ENCODE peak calls at places on chromosomes 3 and 15, in nine cellular contexts. U is T follicular helper cell; R is NCI-H1092; I is activated effector memory CD4-positive, alpha-beta T cell treated with anti-CD3 and anti-CD28 coated beads, Interleukin-2, amount 50 U/mL, for 16 hours; V is mesendoderm; C is T-helper 2 cell; S is AG04449; F is heart left ventricle; E is activated T-helper 1 cell treated with anti-CD3 and anti-CD28 coated beads, Interleukin-12 subunit alpha, Interleukin-12 subunit beta, Interleukin-2, Interleukin-4 antibody, amounts not matched to agents 30 ng/mL and 10 ng/mL and 1 ng/mL, durations not matched to agents 14 hours and 24 hours and 36 hours. G is an unnamed sample.

GRCh38 chr15:42832577-42832976 is 88.0 kb downstream of the TTBK2 start:
- DNase-seq in U (no peak), R (no peak), I (no peak), V (no peak), C (no peak), S (peak), F (no peak), E (no peak), G (no peak)

GRCh38 chr15:100200287-100200772 is 141.4 kb downstream of the ADAMTS17 start:
- DNase-seq in U (no peak), R (no peak), I (no peak), V (no peak), C (peak), S (no peak), F (no peak), E (no peak), G (no peak)

GRCh38 chr3:127206154-127206553 is 13.2 kb downstream of the PRR23E start:
- DNase-seq in U (no peak), R (no peak), I (no peak), V (no peak), C (no peak), S (no peak), F (no peak), E (no peak), G (peak)

GRCh38 chr3:72453686-72454085 is 394.6 kb downstream of the SHQ1 start:
- DNase-seq in U (no peak), R (no peak), I (no peak), V (no peak), C (no peak), S (no peak), F (no peak), E (no peak), G (no peak)

GRCh38 chr15:42063122-42063848 is 31.1 kb downstream of the PLA2G4D start:
- DNase-seq in U (no peak), R (no peak), I (no peak), V (no peak), C (no peak), S (no peak), F (no peak), E (no peak), G (no peak)

GRCh38 chr15:22947101-22948000 is 32.8 kb downstream of the CYFIP1 start:
- DNase-seq in U (no peak), R (no peak), I (no peak), V (no peak), C (no peak), S (no peak), F (no peak), E (no peak), G (no peak)

GRCh38 chr3:197580253-197580691 is 24.5 kb upstream of the BDH1 start:
- DNase-seq in U (no peak), R (no peak), I (no peak), V (no peak), C (no peak), S (no peak), F (no peak), E (no peak), G (no peak)

GRCh38 chr3:178436773-178437172 is 99.5 kb upstream of the KCNMB2 start:
- DNase-seq in U (no peak), R (no peak), I (no peak), V (peak), C (no peak), S (no peak), F (no peak), E (no peak), G (no peak)

GRCh38 chr3:174417568-174417967 is 441.6 kb upstream of the NAALADL2 start:
- DNase-seq in U (no peak), R (no peak), I (no peak), V (no peak), C (no peak), S (no peak), F (no peak), E (no peak), G (no peak)

GRCh38 chr3:65439641-65440040 is 599.1 kb downstream of the MAGI1 start:
- DNase-seq in U (no peak), R (peak), I (no peak), V (peak), C (no peak), S (no peak), F (peak), E (no peak), G (peak)

GRCh38 chr3:104909188-104909587 is 457.5 kb upstream of the ALCAM start:
- DNase-seq in U (no peak), R (peak), I (no peak), V (no peak), C (no peak), S (peak), F (no peak), E (no peak), G (no peak)

GRCh38 chr15:88537591-88538317 is 8.7 kb downstream of the DET1 start:
- DNase-seq in U (no peak), R (no peak), I (no peak), V (peak), C (no peak), S (no peak), F (no peak), E (no peak), G (no peak)

GRCh38 chr3:119619094-119619493 is 21.4 kb downstream of the PLA1A start:
- DNase-seq in U (no peak), R (no peak), I (no peak), V (no peak), C (no peak), S (no peak), F (no peak), E (no peak), G (no peak)

GRCh38 chr3:149080011-149080698 is 6.2 kb downstream of the HLTF start:
- DNase-seq in U (no peak), R (no peak), I (no peak), V (no peak), C (no peak), S (no peak), F (no peak), E (no peak), G (no peak)

GRCh38 chr15:101189341-101189679 is 62.5 kb downstream of the CHSY1 start:
- DNase-seq in U (no peak), R (no peak), I (no peak), V (no peak), C (no peak), S (no peak), F (no peak), E (no peak), G (no peak)

GRCh38 chr3:143769663-143770062 is 78.6 kb downstream of the SLC9A9 start:
- DNase-seq in U (no peak), R (no peak), I (no peak), V (no peak), C (no peak), S (peak), F (no peak), E (no peak), G (no peak)

GRCh38 chr3:34016925-34017592 is 218.6 kb downstream of the PDCD6IP start:
- DNase-seq in U (no peak), R (no peak), I (no peak), V (no peak), C (peak), S (no peak), F (no peak), E (peak), G (no peak)

GRCh38 chr3:49346797-49347251 is 7.0 kb upstream of the USP4 start:
- DNase-seq in U (no peak), R (no peak), I (no peak), V (no peak), C (no peak), S (no peak), F (no peak), E (no peak), G (no peak)

GRCh38 chr3:36227982-36228381 is 152.3 kb upstream of the STAC start:
- DNase-seq in U (no peak), R (peak), I (no peak), V (no peak), C (no peak), S (no peak), F (peak), E (no peak), G (peak)

GRCh38 chr3:126360714-126361060 is 3.5 kb upstream of the KLF15 start:
- DNase-seq in U (no peak), R (no peak), I (no peak), V (no peak), C (no peak), S (no peak), F (no peak), E (no peak), G (no peak)

GRCh38 chr3:143507735-143508580 is 340.3 kb downstream of the SLC9A9 start:
- DNase-seq in U (no peak), R (no peak), I (no peak), V (no peak), C (no peak), S (peak), F (no peak), E (no peak), G (no peak)

GRCh38 chr3:13099707-13100106 is 26.5 kb upstream of the IQSEC1 start:
- DNase-seq in U (no peak), R (no peak), I (no peak), V (no peak), C (no peak), S (no peak), F (no peak), E (no peak), G (no peak)

GRCh38 chr15:80160570-80161156 is 7.9 kb downstream of the FAH start:
- DNase-seq in U (no peak), R (no peak), I (no peak), V (peak), C (no peak), S (peak), F (peak), E (peak), G (peak)

GRCh38 chr15:33201376-33202189 is 7.1 kb upstream of the FMN1 start:
- DNase-seq in U (no peak), R (no peak), I (peak), V (peak), C (no peak), S (no peak), F (no peak), E (peak), G (peak)

GRCh38 chr15:23860290-23860751 is 173.2 kb upstream of the NDN start:
- DNase-seq in U (no peak), R (no peak), I (no peak), V (peak), C (no peak), S (no peak), F (no peak), E (no peak), G (peak)

GRCh38 chr3:111803123-111803593 is 55.9 kb upstream of the PHLDB2 start:
- DNase-seq in U (no peak), R (no peak), I (no peak), V (peak), C (no peak), S (peak), F (peak), E (no peak), G (peak)

GRCh38 chr3:141231923-141232861 is 567 bp downstream of the PXYLP1 start:
- DNase-seq in U (no peak), R (no peak), I (peak), V (peak), C (no peak), S (no peak), F (peak), E (no peak), G (peak)

GRCh38 chr3:138694287-138695007 is 85.9 kb downstream of the FAIM start:
- DNase-seq in U (no peak), R (no peak), I (no peak), V (peak), C (no peak), S (peak), F (no peak), E (no peak), G (no peak)

GRCh38 chr15:59473226-59473625 is 35.2 kb downstream of the FAM81A start:
- DNase-seq in U (no peak), R (no peak), I (no peak), V (no peak), C (no peak), S (no peak), F (no peak), E (no peak), G (no peak)

GRCh38 chr3:170840291-170840859 is 29.6 kb downstream of the RPL22L1 start:
- DNase-seq in U (no peak), R (no peak), I (no peak), V (no peak), C (no peak), S (no peak), F (no peak), E (no peak), G (no peak)

GRCh38 chr15:89904519-89904918 is 8.2 kb downstream of the ARPIN start:
- DNase-seq in U (no peak), R (no peak), I (no peak), V (no peak), C (no peak), S (no peak), F (no peak), E (no peak), G (peak)

GRCh38 chr3:182244222-182244971 is 532.7 kb downstream of the SOX2 start:
- DNase-seq in U (no peak), R (no peak), I (no peak), V (peak), C (no peak), S (no peak), F (no peak), E (no peak), G (peak)

GRCh38 chr15:34883633-34884032 is 85.9 kb downstream of the AQR start:
- DNase-seq in U (no peak), R (no peak), I (no peak), V (no peak), C (no peak), S (no peak), F (no peak), E (no peak), G (no peak)

GRCh38 chr3:94028093-94028837 is at the start of gene STX19:
- DNase-seq in U (no peak), R (no peak), I (no peak), V (peak), C (no peak), S (no peak), F (no peak), E (no peak), G (no peak)

GRCh38 chr3:152835311-152836102 is 576 bp downstream of the P2RY1 start:
- DNase-seq in U (no peak), R (no peak), I (no peak), V (peak), C (no peak), S (no peak), F (peak), E (no peak), G (peak)

GRCh38 chr3:132378846-132379245 is 38.5 kb upstream of the DNAJC13 start:
- DNase-seq in U (no peak), R (peak), I (no peak), V (no peak), C (no peak), S (no peak), F (no peak), E (no peak), G (no peak)

GRCh38 chr3:38564631-38565338 is 68.6 kb downstream of the EXOG start:
- DNase-seq in U (no peak), R (no peak), I (peak), V (no peak), C (no peak), S (no peak), F (peak), E (no peak), G (peak)

GRCh38 chr3:24336101-24336500 is 158.5 kb downstream of the THRB start:
- DNase-seq in U (no peak), R (no peak), I (no peak), V (no peak), C (no peak), S (no peak), F (no peak), E (no peak), G (no peak)